ENCODE peak calls at places on chromosome X, in five cellular contexts. D is GM12878, X is HepG2, G is K562, A is A549. S is an unnamed sample.

GRCh38 chrX:65668362-65669310 is 1.2 kb downstream of the MSN start:
- DNase-seq in X (no peak), A (peak), G (peak), D (peak), S (peak)

GRCh38 chrX:14427614-14428013 is 101.7 kb upstream of the GLRA2 start:
- DNase-seq in D (no peak), G (no peak), A (no peak), X (no peak), S (no peak)

GRCh38 chrX:154719132-154719675 is 31.7 kb downstream of the GAB3 start:
- DNase-seq in G (no peak), X (no peak), A (no peak), D (no peak), S (peak)

GRCh38 chrX:40807384-40807783 is 72.0 kb upstream of the MED14 start:
- DNase-seq in D (no peak), X (no peak), G (no peak), A (no peak), S (no peak)

GRCh38 chrX:16931371-16931770 is 15.1 kb upstream of the REPS2 start:
- DNase-seq in D (no peak), A (no peak), X (no peak), G (no peak), S (no peak)

GRCh38 chrX:147913570-147913969 is 1.9 kb downstream of the FMR1 start:
- DNase-seq in A (no peak), G (no peak), D (no peak), X (no peak), S (no peak)

GRCh38 chrX:54030329-54030728 is 13.9 kb downstream of the PHF8 start:
- DNase-seq in X (no peak), G (no peak), A (no peak), D (no peak), S (no peak)

GRCh38 chrX:118943102-118943501 is 31.3 kb upstream of the LONRF3 start:
- DNase-seq in G (peak), D (no peak), X (no peak), A (no peak), S (no peak)

GRCh38 chrX:109327271-109327670 is 154.6 kb downstream of the GUCY2F start:
- DNase-seq in A (no peak), D (no peak), X (no peak), G (no peak), S (no peak)

GRCh38 chrX:7214251-7214650 is 66.3 kb upstream of the PUDP start:
- DNase-seq in G (no peak), X (no peak), D (no peak), A (no peak), S (no peak)

GRCh38 chrX:10326578-10326977 is 169.8 kb downstream of the CLCN4 start:
- DNase-seq in A (peak), G (no peak), D (no peak), X (peak), S (peak)

GRCh38 chrX:119871599-119872395 is at the start of the genes NDUFA1 and RNF113A:
- DNase-seq in X (peak), A (peak), G (peak), D (peak), S (peak)

GRCh38 chrX:129655547-129656248 is 942 bp upstream of the APLN start:
- DNase-seq in A (no peak), G (no peak), D (no peak), X (no peak), S (no peak)

GRCh38 chrX:144601010-144601409 is 646.3 kb upstream of the SPANXN1 start:
- DNase-seq in A (no peak), G (no peak), D (no peak), X (no peak), S (no peak)

GRCh38 chrX:13064599-13065143 is 20.3 kb upstream of the FAM9C start:
- DNase-seq in G (no peak), A (peak), D (no peak), X (no peak), S (peak)

GRCh38 chrX:63275127-63275526 is 76.0 kb downstream of the SPIN4 start:
- DNase-seq in D (peak), G (peak), A (peak), X (peak), S (peak)

GRCh38 chrX:137194164-137194563 is 160.4 kb upstream of the GPR101 start:
- DNase-seq in X (peak), G (peak), D (peak), A (peak), S (peak)

GRCh38 chrX:19897087-19897486 is 9.7 kb upstream of the SH3KBP1 start:
- DNase-seq in A (no peak), G (no peak), D (no peak), X (no peak), S (no peak)

GRCh38 chrX:45485682-45486081 is 285.0 kb upstream of the DIPK2B start:
- DNase-seq in X (no peak), G (no peak), A (no peak), D (no peak), S (no peak)

GRCh38 chrX:14528629-14529287 is 578 bp upstream of the GLRA2 start:
- DNase-seq in D (peak), A (peak), G (peak), X (peak), S (peak)

GRCh38 chrX:69093960-69094935 is 71.0 kb downstream of the PJA1 start:
- DNase-seq in X (peak), G (peak), D (no peak), A (peak), S (peak)

GRCh38 chrX:14027511-14028019 is 2.1 kb downstream of the GEMIN8 start:
- DNase-seq in D (peak), X (peak), G (no peak), A (no peak), S (peak)

GRCh38 chrX:5746231-5746630 is 482.4 kb downstream of the NLGN4X start:
- DNase-seq in A (no peak), X (no peak), G (no peak), D (no peak), S (no peak)

GRCh38 chrX:43266487-43266886 is 389.6 kb upstream of the MAOA start:
- DNase-seq in D (no peak), X (no peak), G (no peak), A (no peak), S (no peak)

GRCh38 chrX:132651411-132652086 is 162.7 kb upstream of the MBNL3 start:
- DNase-seq in D (no peak), G (no peak), A (no peak), X (no peak), S (peak)

GRCh38 chrX:43643662-43644061 is 12.4 kb upstream of the MAOA start:
- DNase-seq in D (no peak), G (no peak), X (no peak), A (no peak), S (no peak)

GRCh38 chrX:1361910-1362309 is 25.3 kb downstream of the IL3RA start:
- DNase-seq in A (no peak), D (no peak), G (no peak), X (no peak), S (no peak)

GRCh38 chrX:16075087-16075486 is 48.3 kb upstream of the GRPR start:
- DNase-seq in X (no peak), D (no peak), A (no peak), G (no peak), S (peak)

GRCh38 chrX:121832446-121832845 is 785.0 kb downstream of the GLUD2 start:
- DNase-seq in A (no peak), X (no peak), G (no peak), D (no peak), S (no peak)

GRCh38 chrX:2159858-2160257 is 340.9 kb downstream of the DHRSX start:
- DNase-seq in D (no peak), A (no peak), G (no peak), X (no peak), S (no peak)

GRCh38 chrX:134604701-134605271 is 53.5 kb downstream of the PLAC1 start:
- DNase-seq in A (peak), D (no peak), X (no peak), G (no peak), S (peak)

GRCh38 chrX:129726307-129727111 is 12.3 kb upstream of the XPNPEP2 start:
- DNase-seq in X (peak), A (peak), D (no peak), G (peak), S (peak)

GRCh38 chrX:65706041-65706828 is 38.8 kb downstream of the MSN start:
- DNase-seq in D (no peak), A (peak), X (no peak), G (peak), S (peak)

GRCh38 chrX:134538316-134538715 is 78.4 kb downstream of the HPRT1 start:
- DNase-seq in G (no peak), A (no peak), D (no peak), X (no peak), S (no peak)

GRCh38 chrX:94058728-94059382 is 384.8 kb downstream of the FAM133A start:
- DNase-seq in G (peak), A (no peak), D (no peak), X (peak), S (no peak)

GRCh38 chrX:47540754-47541538 is 20.1 kb upstream of the ARAF start:
- DNase-seq in D (no peak), G (peak), A (peak), X (peak), S (peak)

GRCh38 chrX:41922125-41922521 is 1.2 kb downstream of the CASK start:
- DNase-seq in G (no peak), A (no peak), D (no peak), X (no peak), S (peak)
- TF ChIP-seq BHLHE40 in G (no peak), A (no peak), D (no peak), X (no peak), S (no peak)

GRCh38 chrX:124216396-124217124 is 115.9 kb upstream of the TEX13D start:
- DNase-seq in G (no peak), X (no peak), D (no peak), A (no peak), S (no peak)

GRCh38 chrX:124212622-124213021 is 119.8 kb upstream of the TEX13D start:
- DNase-seq in D (no peak), X (no peak), A (no peak), G (no peak), S (no peak)

GRCh38 chrX:124211312-124211942 is 121.0 kb upstream of the TEX13D start:
- DNase-seq in X (peak), G (peak), D (no peak), A (peak), S (peak)

GRCh38 chrX:124217289-124218251 is 114.9 kb upstream of the TEX13D start:
- DNase-seq in G (no peak), A (no peak), D (no peak), X (peak), S (no peak)

GRCh38 chrX:124215786-124216185 is 116.7 kb upstream of the TEX13D start:
- DNase-seq in D (no peak), A (no peak), X (no peak), G (no peak), S (no peak)
- TF ChIP-seq BHLHE40 in D (no peak), A (no peak), X (no peak), G (no peak), S (no peak)

GRCh38 chrX:153580700-153581386 is 18.1 kb downstream of the CCNQ start:
- DNase-seq in X (peak), A (no peak), D (no peak), G (peak), S (no peak)

GRCh38 chrX:153573999-153574398 is 24.9 kb downstream of the CCNQ start:
- DNase-seq in G (peak), A (no peak), X (no peak), D (no peak), S (no peak)

GRCh38 chrX:153576961-153577360 is 22.0 kb downstream of the CCNQ start:
- DNase-seq in G (no peak), X (no peak), D (no peak), A (no peak), S (no peak)

GRCh38 chrX:153576239-153576870 is 22.6 kb downstream of the CCNQ start:
- DNase-seq in G (no peak), X (no peak), A (no peak), D (no peak), S (no peak)

GRCh38 chrX:153578200-153578835 is 20.6 kb downstream of the CCNQ start:
- DNase-seq in X (no peak), A (no peak), G (no peak), D (no peak), S (no peak)
- TF ChIP-seq BHLHE40 in X (no peak), A (no peak), G (no peak), D (no peak), S (no peak)

GRCh38 chrX:142999209-142999720 is 26.5 kb upstream of the SPANXN4 start:
- DNase-seq in D (no peak), A (no peak), X (no peak), G (no peak), S (no peak)
- TF ChIP-seq BHLHE40 in D (no peak), A (no peak), X (no peak), G (no peak), S (no peak)

GRCh38 chrX:31170792-31171191 is 99.0 kb upstream of the FTHL17 start:
- DNase-seq in X (no peak), G (no peak), A (no peak), D (no peak), S (no peak)
- TF ChIP-seq BHLHE40 in X (no peak), G (no peak), A (no peak), D (no peak), S (no peak)

GRCh38 chrX:21975827-21976226 is 35.3 kb downstream of the SMS start:
- DNase-seq in G (no peak), A (no peak), X (no peak), D (no peak), S (peak)
- TF ChIP-seq BHLHE40 in G (no peak), A (no peak), X (no peak), D (no peak), S (no peak)

DNA sequence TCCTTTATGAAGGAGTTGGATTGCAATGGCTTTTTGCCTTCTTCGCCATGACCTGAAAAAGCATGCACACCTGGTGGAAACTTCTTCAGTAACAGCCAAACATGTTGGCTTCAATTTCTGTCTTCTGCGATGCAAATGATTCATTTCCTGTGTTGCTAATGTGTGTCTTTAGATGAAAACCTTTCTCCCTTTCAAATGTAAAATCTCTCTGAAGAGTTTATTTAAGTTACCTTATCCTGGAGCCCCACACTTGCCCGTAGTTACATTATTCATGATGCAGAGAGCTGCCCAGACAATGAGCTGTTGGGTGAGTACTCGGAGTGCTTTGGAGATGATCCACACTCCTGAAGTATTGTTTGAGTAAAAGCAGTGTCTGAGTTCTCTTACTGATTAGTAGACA is 1100.9 kb downstream of the RPA4 start:
- DNase-seq in X (no peak), D (no peak), A (no peak), G (no peak), S (peak)
- TF ChIP-seq BHLHE40 in X (no peak), D (no peak), A (no peak), G (no peak), S (no peak)

S was measured in IMR-90.